ENCODE peak calls at places on chromosomes 13 and 19, in ten cellular contexts. O is thoracic aorta, K is adrenal gland, J is cardiac muscle cell, C is GM23338, T is tibial artery, S is neural progenitor cell, Z is body of pancreas, D is mammary epithelial cell, P is nephron progenitor cell. B is an unnamed sample.

GRCh38 chr19:31338069-31338767 is 11.0 kb downstream of the TSHZ3 start:
- DNase-seq in D (no peak), S (peak; percentile 88), T (peak; percentile 80), J (peak; percentile 79), C (peak; percentile 89), P (peak; percentile 72), O (no peak), Z (peak; percentile 30), K (no peak), B (no peak)

GRCh38 chr19:1420590-1420989 is 13.2 kb downstream of the DAZAP1 start:
- DNase-seq in T (no peak), P (no peak), K (no peak), Z (no peak), D (no peak), O (no peak), J (no peak), S (no peak), C (no peak), B (no peak)

GRCh38 chr19:55494172-55494761 is 6.0 kb downstream of the SSC5D start:
- DNase-seq in T (no peak), Z (no peak), O (no peak), P (no peak), K (no peak), S (no peak), D (no peak), C (no peak), J (no peak), B (no peak)

GRCh38 chr13:50387124-50387581 is 371.9 kb downstream of the KCNRG start:
- DNase-seq in T (no peak), Z (peak; percentile 54), O (no peak), P (peak; percentile 46), D (no peak), K (no peak), J (peak; percentile 64), S (peak; percentile 75), C (peak; percentile 72), B (no peak)

GRCh38 chr13:93875527-93875926 is 604.0 kb downstream of the DCT start:
- DNase-seq in D (peak; percentile 19), O (no peak), T (no peak), C (no peak), J (no peak), S (no peak), P (no peak), Z (no peak), K (no peak), B (peak; percentile 18)

GRCh38 chr13:20360041-20360491 is 127.9 kb upstream of the GJB6 start:
- DNase-seq in D (peak; percentile 51), O (no peak), T (no peak), Z (peak; percentile 64), K (peak; percentile 31), J (no peak), S (no peak), P (no peak), C (no peak), B (peak; percentile 46)

GRCh38 chr13:97339019-97339988 is 94.7 kb upstream of the RAP2A start:
- DNase-seq in J (peak; percentile 11), O (peak; percentile 38), K (no peak), C (no peak), S (no peak), T (peak; percentile 83), Z (peak; percentile 61), P (no peak), D (peak; percentile 55), B (peak; percentile 80)

GRCh38 chr13:30510811-30511371 is 45.2 kb upstream of the HMGB1 start:
- DNase-seq in C (no peak), T (no peak), S (no peak), P (no peak), O (no peak), J (no peak), D (no peak), K (no peak), Z (no peak), B (no peak)

GRCh38 chr13:105506463-105506862 is 1029.0 kb downstream of the EFNB2 start:
- DNase-seq in D (no peak), J (no peak), T (no peak), C (no peak), S (no peak), P (no peak), K (no peak), Z (no peak), O (no peak), B (no peak)

GRCh38 chr13:95193509-95194230 is 107.6 kb downstream of the ABCC4 start:
- DNase-seq in Z (no peak), D (no peak), P (no peak), J (no peak), S (no peak), T (no peak), C (no peak), K (no peak), O (no peak), B (no peak)

GRCh38 chr13:32791545-32792172 is 205.4 kb downstream of the PDS5B start:
- DNase-seq in C (no peak), D (no peak), Z (no peak), T (no peak), O (no peak), S (no peak), P (no peak), K (no peak), J (no peak), B (no peak)

GRCh38 chr19:7535993-7536685 is 622 bp downstream of the PNPLA6 start:
- DNase-seq in T (no peak), O (no peak), S (no peak), P (no peak), C (peak; percentile 69), Z (no peak), K (peak; percentile 38), D (no peak), J (no peak), B (no peak)

GRCh38 chr19:7535035-7535992 is at the start of gene PNPLA6:
- DNase-seq in T (peak; percentile 97), P (peak; percentile 96), K (peak; percentile 97), Z (peak; percentile 97), C (peak; percentile 97), S (peak; percentile 98), J (peak; percentile 94), O (peak; percentile 81), D (peak; percentile 88), B (peak; percentile 80)

GRCh38 chr19:7533925-7534480 is 1.5 kb upstream of the PNPLA6 start:
- DNase-seq in D (peak; percentile 79), K (peak; percentile 90), Z (peak; percentile 90), P (peak; percentile 80), T (peak; percentile 94), C (peak; percentile 94), O (peak; percentile 53), J (peak; percentile 92), S (peak; percentile 94), B (peak; percentile 73)

GRCh38 chr19:7533281-7533819 is 2.2 kb upstream of the PNPLA6 start:
- DNase-seq in K (peak; percentile 71), O (no peak), Z (peak; percentile 60), T (peak; percentile 84), J (no peak), C (peak; percentile 72), S (peak; percentile 35), D (no peak), P (no peak), B (no peak)

GRCh38 chr19:7534531-7534980 is 961 bp upstream of the PNPLA6 start:
- DNase-seq in Z (peak; percentile 57), O (peak; percentile 70), J (peak; percentile 66), S (peak; percentile 89), T (peak; percentile 89), K (peak; percentile 66), P (peak; percentile 58), D (peak; percentile 36), C (peak; percentile 93), B (peak; percentile 47)
- TF ChIP-seq CTCF in Z (no peak), O (no peak), J (peak; percentile 24), S (peak; percentile 22), T (no peak), K (no peak), P (no peak), D (no peak), C (peak; percentile 37), B (peak; percentile 26)

GRCh38 chr19:7865262-7865911 is 8.8 kb downstream of the PRR36 start:
- DNase-seq in O (no peak), S (no peak), J (no peak), K (no peak), D (no peak), T (no peak), P (no peak), C (peak; percentile 46), Z (no peak), B (no peak)
- TF ChIP-seq CTCF in O (no peak), S (no peak), J (no peak), K (no peak), D (no peak), T (no peak), P (no peak), C (peak; percentile 10), Z (no peak), B (no peak)

GRCh38 chr19:19111967-19112580 is 26.2 kb downstream of the TMEM161A start:
- DNase-seq in J (no peak), D (no peak), K (no peak), C (no peak), S (no peak), Z (no peak), T (no peak), P (no peak), O (no peak), B (no peak)
- TF ChIP-seq CTCF in J (no peak), D (no peak), K (no peak), C (no peak), S (no peak), Z (no peak), T (no peak), P (no peak), O (no peak), B (no peak)

GRCh38 chr13:48037346-48038173 is at the start of gene NUDT15:
- DNase-seq in O (peak; percentile 64), S (peak; percentile 97), T (peak; percentile 95), C (peak; percentile 97), P (peak; percentile 91), J (peak; percentile 96), Z (peak; percentile 92), K (peak; percentile 94), D (peak; percentile 96), B (peak; percentile 92)
- TF ChIP-seq CTCF in O (peak; percentile 97), S (peak; percentile 98), T (peak; percentile 96), C (peak; percentile 96), P (peak; percentile 96), J (peak; percentile 99), Z (peak; percentile 100), K (peak; percentile 99), D (peak; percentile 98), B (peak; percentile 94)